ENCODE peak calls at places on chromosomes 1 and 21, in four cellular contexts. R is K562, I is H1, G is GM12878. M is an unnamed sample.
A peak's percentile ranks its signal among the peaks of the same experiment; 100 is the strongest.

GRCh38 chr1:234628099-234628498 is 18.1 kb upstream of the IRF2BP2 start:
- DNase-seq in R (no peak), G (no peak), I (no peak), M (no peak)

GRCh38 chr1:151994956-151995355 is 1.3 kb upstream of the S100A10 start:
- DNase-seq in R (no peak), G (no peak), I (no peak), M (peak; percentile 88)

GRCh38 chr1:161439280-161440232 is 65.7 kb upstream of the FCGR2A start:
- DNase-seq in R (peak; percentile 26), G (no peak), I (peak; percentile 23), M (no peak)

GRCh38 chr1:170910273-170910672 is 25.1 kb upstream of the MROH9 start:
- DNase-seq in R (no peak), I (no peak), G (no peak), M (no peak)

GRCh38 chr21:31509108-31510017 is 150.1 kb upstream of the SOD1 start:
- DNase-seq in I (no peak), G (peak; percentile 41), R (peak; percentile 72), M (peak; percentile 67)

GRCh38 chr1:7386226-7387052 is 384.7 kb upstream of the VAMP3 start:
- DNase-seq in R (no peak), G (no peak), I (no peak), M (no peak)

GRCh38 chr21:38075833-38076567 is 159.7 kb upstream of the KCNJ6 start:
- DNase-seq in G (no peak), R (no peak), I (no peak), M (no peak)

GRCh38 chr1:203286161-203286984 is 18.9 kb upstream of the BTG2 start:
- DNase-seq in G (no peak), I (no peak), R (no peak), M (no peak)

GRCh38 chr1:48917901-48918603 is 141.4 kb upstream of the BEND5 start:
- DNase-seq in G (no peak), R (no peak), I (no peak), M (no peak)

DNA sequence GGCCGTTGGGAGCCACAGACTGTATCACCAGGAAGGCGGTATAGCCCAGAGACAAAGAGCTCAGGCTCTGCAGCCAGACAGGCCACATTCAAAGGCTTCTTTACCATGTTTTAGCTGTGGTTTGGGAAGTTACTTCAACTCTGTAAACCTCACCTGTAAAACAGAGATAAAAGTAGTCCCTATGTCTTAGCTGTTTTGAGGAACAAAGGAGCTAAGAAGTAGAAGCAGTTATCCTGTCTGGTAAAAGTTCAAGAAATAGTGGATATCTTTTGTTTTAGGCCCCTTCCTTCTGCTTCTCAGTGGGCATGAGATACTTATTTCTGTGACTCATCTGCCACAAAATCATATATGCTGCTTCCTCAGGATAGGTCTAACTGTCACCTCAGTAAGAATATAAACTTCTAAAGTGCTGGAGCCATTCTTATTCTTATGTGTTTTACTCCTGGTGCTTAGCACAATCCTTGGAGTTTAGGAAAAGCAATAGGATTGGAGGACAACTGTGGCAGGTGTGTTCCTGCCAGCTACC is 6.5 kb downstream of the CD34 start:
- DNase-seq in G (no peak), R (no peak), I (no peak), M (no peak)
- TF ChIP-seq RAD21 in G (no peak), R (no peak), I (no peak), M (no peak)

GRCh38 chr1:229834230-229834629 is 208.2 kb downstream of the URB2 start:
- DNase-seq in I (no peak), G (no peak), R (no peak), M (no peak)
- TF ChIP-seq RAD21 in I (no peak), G (no peak), R (no peak), M (no peak)

GRCh38 chr1:17161926-17162800 is 42.8 kb upstream of the PADI1 start:
- DNase-seq in R (peak; percentile 6), G (no peak), I (no peak), M (no peak)

GRCh38 chr1:17165823-17166222 is 39.1 kb upstream of the PADI1 start:
- DNase-seq in I (no peak), R (peak; percentile 7), G (no peak), M (no peak)

GRCh38 chr1:17162941-17163340 is 42.0 kb upstream of the PADI1 start:
- DNase-seq in G (no peak), I (no peak), R (peak; percentile 7), M (no peak)

GRCh38 chr1:17163371-17163770 is 41.6 kb upstream of the PADI1 start:
- DNase-seq in R (peak; percentile 8), I (no peak), G (no peak), M (no peak)

GRCh38 chr1:17163789-17164666 is 40.9 kb upstream of the PADI1 start:
- DNase-seq in G (no peak), R (peak; percentile 9), I (no peak), M (no peak)
- TF ChIP-seq RAD21 in G (no peak), R (no peak), I (no peak), M (no peak)

GRCh38 chr1:22753396-22754083 is 42.9 kb downstream of the EPHB2 start:
- DNase-seq in R (no peak), I (no peak), G (no peak), M (no peak)

GRCh38 chr1:22755641-22756040 is 45.0 kb downstream of the EPHB2 start:
- DNase-seq in G (no peak), R (no peak), I (no peak), M (no peak)

GRCh38 chr1:22752339-22752738 is 41.7 kb downstream of the EPHB2 start:
- DNase-seq in G (no peak), I (no peak), R (no peak), M (no peak)

GRCh38 chr1:22754824-22755223 is 44.2 kb downstream of the EPHB2 start:
- DNase-seq in I (no peak), R (no peak), G (no peak), M (no peak)

DNA sequence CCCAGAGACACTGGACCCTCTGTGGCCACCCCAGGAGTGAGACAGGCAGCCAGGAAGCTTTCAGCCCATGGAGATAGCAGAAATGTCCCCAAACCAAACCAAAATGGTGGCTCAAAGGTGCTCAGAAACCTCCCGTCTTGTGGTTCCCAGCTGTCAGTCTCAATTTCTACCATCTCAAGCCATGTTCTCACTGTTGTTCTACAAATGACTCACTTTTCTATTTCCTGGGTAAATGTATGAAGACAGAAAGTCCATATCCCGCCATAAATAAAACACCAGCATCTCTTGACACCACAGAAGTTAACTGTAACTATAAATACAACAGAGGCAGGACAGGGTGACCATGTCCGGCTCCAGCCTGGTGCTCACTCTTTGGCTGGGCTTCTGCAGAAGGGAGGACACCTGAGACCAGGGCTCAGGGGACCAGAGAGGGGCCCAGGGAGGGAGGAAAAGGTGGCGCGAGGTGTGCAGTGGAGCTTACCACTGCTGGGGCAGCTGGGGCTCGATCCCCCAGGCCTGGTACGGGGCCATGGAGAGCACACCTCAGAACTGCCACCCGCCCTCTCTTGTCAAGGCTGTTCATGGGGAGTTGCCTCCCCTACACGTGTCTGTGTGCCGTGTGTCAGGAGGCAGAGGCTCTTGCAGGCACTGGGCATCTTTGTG is 43.6 kb downstream of the EPHB2 start:
- DNase-seq in R (no peak), G (peak; percentile 58), I (no peak), M (no peak)
- TF ChIP-seq RAD21 in R (no peak), G (no peak), I (no peak), M (no peak)

GRCh38 chr1:92327794-92328193 is 28.9 kb downstream of the RPAP2 start:
- DNase-seq in R (no peak), I (no peak), G (no peak), M (no peak)
- TF ChIP-seq RAD21 in R (no peak), I (no peak), G (no peak), M (no peak)

GRCh38 chr1:41281367-41281766 is 39.3 kb upstream of the SCMH1 start:
- DNase-seq in G (no peak), I (no peak), R (no peak), M (no peak)

GRCh38 chr1:41284121-41284520 is 42.0 kb upstream of the SCMH1 start:
- DNase-seq in I (no peak), R (no peak), G (no peak), M (no peak)

GRCh38 chr1:41280189-41281032 is 38.3 kb upstream of the SCMH1 start:
- DNase-seq in R (no peak), I (no peak), G (no peak), M (no peak)

GRCh38 chr1:41285818-41286217 is 43.7 kb upstream of the SCMH1 start:
- DNase-seq in G (no peak), R (no peak), I (no peak), M (no peak)

DNA sequence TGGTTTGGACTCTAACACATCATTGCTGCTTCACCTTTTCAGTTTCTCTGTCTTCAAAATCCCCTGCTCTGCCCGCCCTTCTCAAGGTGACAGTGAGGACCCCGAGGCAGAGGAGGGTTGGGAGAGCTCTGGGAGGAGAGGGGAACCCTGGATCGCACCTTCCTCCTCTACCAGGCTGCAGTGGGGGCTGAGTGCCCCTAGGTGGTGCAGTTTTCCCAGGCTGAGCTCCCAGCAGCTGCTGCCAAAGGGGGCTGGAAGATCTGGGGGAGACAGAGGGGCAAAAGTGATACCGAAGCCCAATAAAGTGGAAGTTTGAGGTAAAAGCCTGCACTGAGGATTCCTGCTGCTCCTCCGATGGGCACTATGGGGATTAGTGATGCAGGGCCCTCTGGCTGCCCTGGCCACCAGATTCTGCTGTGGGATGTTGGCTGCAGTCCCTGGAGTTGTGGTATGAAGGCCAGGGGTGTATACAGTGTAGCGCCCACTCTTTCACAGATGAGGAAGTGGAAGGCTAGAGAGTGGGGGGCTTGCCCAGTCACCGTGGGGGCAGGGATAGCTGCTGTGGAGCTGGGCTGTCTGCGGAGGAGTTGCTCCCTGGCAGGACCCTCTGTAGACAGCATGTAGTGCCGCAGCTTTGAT is 40.7 kb upstream of the SCMH1 start:
- DNase-seq in R (peak; percentile 72), I (peak; percentile 23), G (no peak), M (peak; percentile 7)
- TF ChIP-seq RAD21 in R (peak; percentile 82), I (peak; percentile 84), G (peak; percentile 72), M (peak; percentile 85)

M was measured in HCT116.